ENCODE peak calls at places on chromosomes 11 and 22, in four cellular contexts. J is upper lobe of left lung, Z is spleen, M is sigmoid colon. U is an unnamed sample.

GRCh38 chr11:94673353-94673752 is 94.8 kb upstream of the AMOTL1 start:
- DNase-seq in M (no peak), Z (no peak), J (no peak), U (no peak)

GRCh38 chr11:86176165-86176884 is 68.2 kb upstream of the EED start:
- DNase-seq in J (no peak), M (no peak), Z (no peak), U (no peak)

GRCh38 chr11:12090761-12091261 is 19.6 kb upstream of the MICAL2 start:
- DNase-seq in J (no peak), M (no peak), Z (no peak), U (no peak)

GRCh38 chr11:6321961-6322362 is 1.7 kb upstream of the CAVIN3 start:
- DNase-seq in M (no peak), J (no peak), Z (no peak), U (no peak)

GRCh38 chr11:45245237-45246045 is 40.7 kb downstream of the SYT13 start:
- DNase-seq in Z (peak; percentile 38), M (no peak), J (no peak), U (no peak)

GRCh38 chr11:111429066-111429506 is 50.0 kb upstream of the POU2AF1 start:
- DNase-seq in J (no peak), M (peak; percentile 81), Z (no peak), U (no peak)

GRCh38 chr11:44016129-44016528 is 31.7 kb upstream of the ACCSL start:
- DNase-seq in M (peak; percentile 77), Z (no peak), J (no peak), U (no peak)

GRCh38 chr11:1233351-1234053 is 10.6 kb downstream of the MUC5B start:
- DNase-seq in J (peak; percentile 52), M (peak; percentile 53), Z (peak; percentile 56), U (no peak)

GRCh38 chr11:32420937-32421532 is 14.3 kb downstream of the WT1 start:
- DNase-seq in M (no peak), Z (no peak), J (no peak), U (no peak)

GRCh38 chr11:125945797-125946520 is at the start of gene VSIG10L2:
- DNase-seq in J (no peak), M (no peak), Z (no peak), U (no peak)

GRCh38 chr22:43226368-43226979 is 39.5 kb upstream of the TTLL12 start:
- DNase-seq in J (peak; percentile 56), M (no peak), Z (no peak), U (no peak)

GRCh38 chr11:126426820-126427749 is 71.6 kb downstream of the ST3GAL4 start:
- DNase-seq in M (no peak), Z (no peak), J (no peak), U (no peak)

GRCh38 chr11:72752088-72752914 is at the start of gene ARAP1:
- DNase-seq in Z (peak; percentile 96), M (peak; percentile 88), J (peak; percentile 95), U (peak; percentile 52)

GRCh38 chr22:38033522-38034277 is 23.5 kb upstream of the PICK1 start:
- DNase-seq in J (peak; percentile 74), M (peak; percentile 82), Z (no peak), U (no peak)

GRCh38 chr11:96781082-96781481 is 391.3 kb downstream of the JRKL start:
- DNase-seq in Z (no peak), M (no peak), J (no peak), U (no peak)

GRCh38 chr11:119714590-119714989 is 14.4 kb downstream of the NECTIN1 start:
- DNase-seq in M (no peak), Z (no peak), J (no peak), U (no peak)

DNA sequence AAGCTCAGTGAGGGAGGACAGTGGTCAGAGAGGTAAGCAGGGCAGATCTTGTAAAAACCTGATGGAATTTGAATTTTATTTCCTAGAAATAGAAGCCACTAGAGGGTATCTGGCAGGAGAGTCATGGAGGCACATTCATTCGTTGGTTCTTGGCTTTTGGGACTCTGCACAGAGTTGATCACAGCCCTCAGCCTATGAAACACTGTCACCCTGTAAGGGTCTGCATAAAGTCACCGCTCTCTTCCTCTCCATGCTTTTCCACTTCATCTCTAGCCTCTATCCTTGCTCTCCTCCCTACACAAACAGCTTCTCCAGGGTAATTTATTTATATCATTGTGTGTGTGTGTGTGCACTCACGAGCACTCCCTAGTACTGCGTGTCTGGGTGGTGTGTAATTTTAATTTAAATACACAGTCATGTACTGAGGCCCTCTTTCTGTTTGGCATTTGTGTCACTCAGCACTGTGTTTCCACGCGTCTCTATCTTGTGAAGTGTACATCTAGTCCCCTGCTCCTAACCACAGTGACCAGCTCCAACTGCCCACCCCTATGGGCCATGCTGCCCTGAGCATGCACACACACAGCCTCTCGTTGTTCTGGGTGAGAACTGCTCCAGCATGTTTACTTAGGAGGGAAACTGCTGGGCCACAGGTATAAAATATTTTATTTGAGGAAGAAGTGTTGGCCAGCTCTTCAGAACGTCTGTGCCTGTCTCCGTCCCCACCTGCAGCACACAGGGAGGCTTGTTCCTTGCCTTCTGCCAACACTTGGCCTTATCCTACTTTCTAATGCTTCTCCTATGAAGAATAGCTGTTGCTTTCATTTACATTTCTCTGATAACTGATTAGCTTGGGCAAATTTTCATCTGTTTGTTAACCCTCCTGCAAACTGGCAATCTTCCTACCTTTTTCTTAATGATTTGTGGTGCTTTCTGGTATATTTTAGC is 4.5 kb downstream of the KCNQ1OT1 start:
- DNase-seq in J (no peak), M (peak; percentile 28), Z (peak; percentile 40), U (no peak)
- H3K4me1 ChIP-seq in J (peaks cover 12% of the 10 kb centered on the region), M (peaks cover 68% of the 10 kb centered on the region), Z (peaks cover 74% of the 10 kb centered on the region), U (no peaks in the 10 kb centered on the region)

GRCh38 chr22:24583221-24583971 is 9.5 kb downstream of the LRRC75B start:
- DNase-seq in M (no peak), J (no peak), Z (peak; percentile 64), U (no peak)
- TF ChIP-seq POLR2AphosphoS5 in M (peak; percentile 28), J (no peak), Z (no peak), U (no peak)

DNA sequence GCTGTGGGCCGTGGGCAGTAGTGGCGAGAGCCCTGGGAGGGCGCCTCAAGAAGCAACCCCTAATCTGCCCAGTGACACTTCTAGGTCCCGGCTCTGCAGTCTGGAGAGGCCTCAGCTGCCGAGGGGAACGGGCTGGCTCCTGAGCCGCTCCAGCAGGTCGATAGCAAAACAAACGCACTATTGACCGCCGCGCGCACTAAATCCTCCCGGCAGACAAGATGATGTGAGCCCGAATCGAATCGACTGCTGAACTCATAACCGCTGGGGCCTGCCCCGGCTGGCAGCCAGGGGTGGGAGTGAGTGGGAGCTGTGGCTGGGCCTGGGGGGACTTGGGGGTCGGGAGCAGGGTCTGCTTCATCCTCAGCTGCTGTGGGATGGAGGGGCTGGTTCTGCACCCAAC is 36.1 kb downstream of the FLRT1 start:
- DNase-seq in M (no peak), Z (no peak), J (peak; percentile 68), U (no peak)
- H3K4me1 ChIP-seq in M (peaks cover 21% of the 10 kb centered on the region), Z (peaks cover 10% of the 10 kb centered on the region), J (no peaks in the 10 kb centered on the region), U (no peaks in the 10 kb centered on the region)

GRCh38 chr11:70359806-70360205 is 38.5 kb upstream of the CTTN start:
- DNase-seq in M (no peak), J (no peak), Z (no peak), U (no peak)

GRCh38 chr11:70354629-70355028 is 43.7 kb upstream of the CTTN start:
- DNase-seq in Z (no peak), J (no peak), M (no peak), U (no peak)

GRCh38 chr11:70360211-70360610 is 38.1 kb upstream of the CTTN start:
- DNase-seq in M (no peak), Z (no peak), J (no peak), U (no peak)

GRCh38 chr11:70353900-70354568 is 44.3 kb upstream of the CTTN start:
- DNase-seq in Z (no peak), M (no peak), J (no peak), U (no peak)

GRCh38 chr11:70358797-70359196 is 39.5 kb upstream of the CTTN start:
- DNase-seq in Z (no peak), M (no peak), J (no peak), U (no peak)
- TF ChIP-seq POLR2AphosphoS5 in Z (no peak), M (no peak), J (no peak), U (no peak)

GRCh38 chr11:65315866-65316233 is 1.2 kb downstream of the CDC42EP2 start:
- DNase-seq in M (no peak), Z (no peak), J (no peak), U (no peak)

GRCh38 chr11:65316979-65317786 is 2.5 kb downstream of the CDC42EP2 start:
- DNase-seq in M (peak; percentile 90), J (no peak), Z (no peak), U (peak; percentile 75)

GRCh38 chr11:65314501-65315203 is at the start of gene CDC42EP2:
- DNase-seq in J (peak; percentile 98), M (peak; percentile 94), Z (peak; percentile 94), U (peak; percentile 81)

GRCh38 chr11:65315204-65315865 is 669 bp downstream of the CDC42EP2 start:
- DNase-seq in M (peak; percentile 92), Z (peak; percentile 95), J (peak; percentile 98), U (peak; percentile 53)

GRCh38 chr11:65316311-65316978 is 1.8 kb downstream of the CDC42EP2 start:
- DNase-seq in J (peak; percentile 34), M (peak; percentile 89), Z (no peak), U (no peak)
- H3K4me1 ChIP-seq in J (peaks cover 61% of the 10 kb centered on the region), M (peaks cover 76% of the 10 kb centered on the region), Z (peaks cover 97% of the 10 kb centered on the region), U (peaks cover 9% of the 10 kb centered on the region)

DNA sequence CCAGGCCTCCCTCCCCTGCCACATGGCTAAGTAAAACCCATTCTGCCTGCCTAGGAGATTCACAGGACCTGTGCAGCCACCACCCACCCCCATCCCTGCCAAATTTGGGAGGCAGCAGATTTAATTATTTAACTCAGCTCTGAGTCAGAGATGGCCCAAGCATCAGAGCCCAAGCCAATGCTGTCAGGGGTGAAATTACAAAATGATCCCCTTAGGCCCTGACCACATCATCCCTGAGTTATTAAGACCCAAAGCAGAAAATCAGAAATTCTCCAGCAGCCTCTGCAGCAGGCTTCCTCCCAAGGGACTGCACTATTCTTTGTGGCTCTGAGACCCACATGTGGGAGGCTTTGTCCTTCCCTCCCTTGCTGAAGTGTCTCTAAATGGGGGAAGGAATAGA is 52.8 kb upstream of the RRAS2 start:
- DNase-seq in M (peak; percentile 74), J (no peak), Z (no peak), U (peak; percentile 41)
- TF ChIP-seq POLR2AphosphoS5 in M (no peak), J (no peak), Z (no peak), U (no peak)